ENCODE peak calls at places on chromosomes 6 and 20, in six cellular contexts. T is psoas muscle, H is hepatocyte, Q is cardiac fibroblast, W is thoracic aorta, Y is uterus. U is an unnamed sample.

GRCh38 chr20:40930561-40930960 is 98.1 kb upstream of the TOP1 start:
- DNase-seq in T (no peak), Q (peak), H (no peak), Y (no peak), W (no peak), U (no peak)

GRCh38 chr6:153814136-153814535 is 224.9 kb upstream of the OPRM1 start:
- DNase-seq in H (no peak), T (no peak), Q (no peak), W (no peak), Y (no peak), U (no peak)

GRCh38 chr6:169269180-169270076 is 15.8 kb upstream of the THBS2 start:
- DNase-seq in Q (peak), Y (peak), H (no peak), W (no peak), T (peak), U (no peak)

GRCh38 chr20:30910937-30911725 is 346.3 kb upstream of the DEFB115 start:
- DNase-seq in W (no peak), H (no peak), Y (no peak), T (no peak), Q (no peak), U (no peak)

GRCh38 chr6:151002562-151002961 is 137.1 kb downstream of the MTHFD1L start:
- DNase-seq in H (no peak), Q (no peak), T (no peak), W (no peak), Y (no peak), U (no peak)

GRCh38 chr6:167799033-167799933 is 27.4 kb upstream of the AFDN start:
- DNase-seq in Y (no peak), W (no peak), H (no peak), Q (peak), T (peak), U (no peak)

GRCh38 chr20:45911486-45912343 is at the start of gene PLTP:
- DNase-seq in T (peak), H (peak), W (no peak), Q (peak), Y (peak), U (no peak)

GRCh38 chr20:36162272-36162966 is 7.9 kb downstream of the EPB41L1 start:
- DNase-seq in Y (no peak), W (no peak), Q (peak), H (no peak), T (no peak), U (no peak)

GRCh38 chr6:3906191-3907019 is 57.2 kb downstream of the FAM50B start:
- DNase-seq in H (no peak), T (peak), W (no peak), Q (no peak), Y (no peak), U (no peak)

GRCh38 chr6:43629104-43629504 is at the start of gene GTPBP2:
- DNase-seq in Y (peak), W (peak), H (peak), T (peak), Q (peak), U (peak)

GRCh38 chr6:149264629-149265028 is 52.9 kb upstream of the TAB2 start:
- DNase-seq in T (no peak), H (no peak), Y (no peak), Q (no peak), W (no peak), U (no peak)

GRCh38 chr6:39177130-39177529 is 52.1 kb downstream of the KCNK5 start:
- DNase-seq in Q (no peak), T (no peak), W (no peak), Y (no peak), H (no peak), U (no peak)

GRCh38 chr20:32261644-32262043 is 15.8 kb upstream of the KIF3B start:
- DNase-seq in Y (no peak), H (no peak), W (no peak), T (no peak), Q (no peak), U (no peak)

GRCh38 chr20:35821807-35822242 is 50.0 kb downstream of the PHF20 start:
- DNase-seq in T (no peak), W (no peak), Q (peak), Y (no peak), H (no peak), U (no peak)

GRCh38 chr6:157462956-157463742 is 82.2 kb downstream of the ZDHHC14 start:
- DNase-seq in T (no peak), H (no peak), W (no peak), Y (no peak), Q (no peak), U (no peak)

GRCh38 chr6:43509984-43510826 is at the start of gene LRRC73:
- DNase-seq in H (peak), W (peak), Y (peak), T (peak), Q (peak), U (no peak)

GRCh38 chr6:170286934-170287265 is 4.0 kb downstream of the DLL1 start:
- DNase-seq in Y (no peak), T (no peak), W (no peak), Q (no peak), H (no peak), U (no peak)
- H3K4me3 ChIP-seq in Y (no peak), T (no peak), W (no peak), Q (no peak), H (no peak), U (no peak)

GRCh38 chr6:134168580-134169223 is 116.3 kb upstream of the SLC2A12 start:
- DNase-seq in T (no peak), H (no peak), W (no peak), Q (peak), Y (no peak), U (no peak)

GRCh38 chr6:134172020-134172766 is 119.8 kb upstream of the SLC2A12 start:
- DNase-seq in W (no peak), T (no peak), Y (no peak), H (no peak), Q (no peak), U (no peak)

GRCh38 chr6:134171517-134171916 is 119.1 kb upstream of the SLC2A12 start:
- DNase-seq in W (no peak), H (no peak), Y (no peak), T (no peak), Q (peak), U (no peak)

GRCh38 chr6:134169881-134170486 is 117.6 kb upstream of the SLC2A12 start:
- DNase-seq in H (no peak), Q (peak), W (no peak), Y (no peak), T (peak), U (no peak)

GRCh38 chr6:134170844-134171243 is 118.4 kb upstream of the SLC2A12 start:
- DNase-seq in W (no peak), H (no peak), T (peak), Q (peak), Y (no peak), U (no peak)
- H3K4me3 ChIP-seq in W (peak), H (no peak), T (peak), Q (peak), Y (peak), U (no peak)

GRCh38 chr6:34736838-34737237 is 20.5 kb upstream of the SNRPC start:
- DNase-seq in H (no peak), W (no peak), Y (no peak), Q (no peak), T (no peak), U (no peak)
- H3K4me3 ChIP-seq in H (no peak), W (no peak), Y (no peak), Q (no peak), T (no peak), U (no peak)

DNA sequence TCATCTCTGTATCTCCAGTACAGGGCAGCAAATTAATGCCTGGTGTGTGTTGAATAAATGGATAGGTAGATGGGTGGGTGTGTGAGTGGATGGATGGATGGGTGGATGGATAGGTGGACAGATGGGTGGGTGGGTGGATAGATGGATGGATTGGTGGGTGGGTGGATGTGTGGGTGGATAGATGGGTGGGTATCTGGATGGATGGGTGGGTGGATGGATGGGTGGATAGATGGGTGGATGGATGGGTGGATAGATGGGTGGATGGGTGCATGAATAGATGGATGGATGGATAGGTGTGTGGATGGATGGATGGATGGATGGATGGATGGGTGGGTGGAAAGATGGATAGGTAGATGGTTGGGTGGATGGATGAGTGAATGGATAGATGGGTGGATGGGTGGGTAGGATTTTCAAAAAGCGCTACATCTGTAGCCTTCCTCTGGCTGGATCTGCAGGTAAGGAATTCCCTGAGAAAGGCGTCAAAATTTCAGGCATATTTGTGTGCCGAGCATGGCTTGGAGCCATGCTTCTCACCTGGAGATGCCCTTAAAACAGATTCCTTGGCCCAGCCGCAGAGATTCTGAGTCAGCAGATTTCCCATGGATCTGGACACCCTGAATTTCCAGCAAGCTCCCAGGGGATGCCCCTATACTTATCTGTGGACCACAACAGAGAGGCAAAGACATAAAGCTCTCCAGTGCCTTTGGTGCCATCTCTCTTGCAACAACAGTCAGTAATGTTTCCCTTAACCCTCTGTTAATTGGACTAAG is 177.6 kb downstream of the CDH4 start:
- DNase-seq in W (no peak), H (no peak), Y (no peak), T (no peak), Q (no peak), U (no peak)
- H3K4me3 ChIP-seq in W (no peak), H (no peak), Y (no peak), T (no peak), Q (no peak), U (no peak)

GRCh38 chr20:642398-643174 is 10.4 kb downstream of the SRXN1 start:
- DNase-seq in H (no peak), Y (peak), T (peak), W (no peak), Q (no peak), U (no peak)
- H3K4me3 ChIP-seq in H (no peak), Y (peak), T (peak), W (peak), Q (no peak), U (no peak)

GRCh38 chr20:12355185-12355584 is 437.5 kb downstream of the BTBD3 start:
- DNase-seq in H (no peak), Q (no peak), W (no peak), T (no peak), Y (no peak), U (no peak)

GRCh38 chr20:12358006-12358654 is 440.4 kb downstream of the BTBD3 start:
- DNase-seq in Q (peak), Y (no peak), W (no peak), H (peak), T (no peak), U (no peak)

GRCh38 chr20:12358655-12359009 is 440.9 kb downstream of the BTBD3 start:
- DNase-seq in W (no peak), T (no peak), Q (no peak), Y (no peak), H (no peak), U (no peak)

DNA sequence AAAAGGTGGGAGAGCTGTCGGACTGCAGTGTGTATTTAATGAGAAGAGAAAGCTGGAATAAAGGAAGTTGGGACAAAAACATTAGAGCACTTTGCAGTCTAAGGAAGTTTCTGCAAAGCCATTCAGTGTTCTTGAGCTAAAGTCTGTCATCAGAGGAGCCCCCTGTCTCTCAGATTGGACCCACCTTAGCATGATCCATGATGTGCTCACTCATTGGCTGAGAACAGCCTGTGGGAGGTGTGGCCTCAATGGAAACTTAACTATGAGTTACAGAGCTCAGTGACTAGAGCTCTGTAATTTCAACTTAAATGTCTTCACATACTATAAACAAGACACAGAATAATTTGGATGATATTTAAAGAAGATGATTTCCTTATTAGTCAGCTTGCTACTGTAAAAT is 437.0 kb downstream of the BTBD3 start:
- DNase-seq in Q (no peak), T (no peak), W (no peak), Y (no peak), H (no peak), U (no peak)
- H3K4me3 ChIP-seq in Q (no peak), T (no peak), W (no peak), Y (no peak), H (no peak), U (no peak)

U was measured in GM12864.